ENCODE peak calls at places on chromosomes 6 and 20, in nine cellular contexts. L is AG04449; M is colonic mucosa; O is osteoblast; G is NCI-H446; D is lower lobe of right lung; F is cerebellar cortex; N is stimulated activated naive CD4-positive, alpha-beta T cell; I is BE2C. W is an unnamed sample.

GRCh38 chr6:139254196-139254595 is 37.6 kb downstream of the TXLNB start:
- DNase-seq in L (no peak), M (no peak), O (no peak), G (no peak), D (no peak), F (no peak), N (no peak), I (no peak), W (no peak)

GRCh38 chr6:53066059-53066406 is 829 bp downstream of the FBXO9 start:
- DNase-seq in L (no peak), M (peak), O (peak), G (no peak), D (peak), F (peak), N (peak), I (peak), W (no peak)

GRCh38 chr6:157283900-157284737 is 39.2 kb downstream of the TMEM242 start:
- DNase-seq in L (no peak), M (no peak), O (peak), G (no peak), D (no peak), F (no peak), N (no peak), I (no peak), W (no peak)

GRCh38 chr6:111552241-111552744 is 53.4 kb downstream of the TRAF3IP2 start:
- DNase-seq in L (peak), M (peak), O (peak), G (peak), D (no peak), F (peak), N (no peak), I (peak), W (peak)

GRCh38 chr20:50886184-50886790 is 45.0 kb downstream of the ADNP start:
- DNase-seq in L (no peak), M (no peak), O (peak), G (no peak), D (no peak), F (no peak), N (no peak), I (no peak), W (no peak)

GRCh38 chr6:159720708-159721107 is 6.6 kb upstream of the WTAP start:
- DNase-seq in L (no peak), M (peak), O (no peak), G (no peak), D (no peak), F (peak), N (peak), I (no peak), W (peak)

GRCh38 chr6:14512246-14512645 is 394.7 kb downstream of the CD83 start:
- DNase-seq in L (no peak), M (no peak), O (no peak), G (no peak), D (no peak), F (no peak), N (no peak), I (no peak), W (no peak)

GRCh38 chr6:33375143-33375649 is 16.4 kb upstream of the KIFC1 start:
- DNase-seq in L (peak), M (peak), O (no peak), G (peak), D (peak), F (peak), N (no peak), I (no peak), W (no peak)

GRCh38 chr6:103507052-103507451 is 1352.7 kb downstream of the HACE1 start:
- DNase-seq in L (no peak), M (no peak), O (no peak), G (no peak), D (no peak), F (no peak), N (no peak), I (no peak), W (no peak)

GRCh38 chr6:26394289-26394688 is 7.8 kb upstream of the BTN3A1 start:
- DNase-seq in L (peak), M (peak), O (peak), G (peak), D (no peak), F (no peak), N (no peak), I (no peak), W (no peak)

GRCh38 chr6:107670792-107671199 is 153.3 kb downstream of the SCML4 start:
- DNase-seq in L (no peak), M (peak), O (no peak), G (no peak), D (peak), F (peak), N (no peak), I (peak), W (no peak)

GRCh38 chr20:17343631-17344447 is 117.0 kb downstream of the PCSK2 start:
- DNase-seq in L (no peak), M (no peak), O (peak), G (peak), D (no peak), F (no peak), N (no peak), I (no peak), W (no peak)

GRCh38 chr20:44730441-44730840 is 15.2 kb upstream of the KCNK15 start:
- DNase-seq in L (peak), M (no peak), O (peak), G (peak), D (peak), F (no peak), N (no peak), I (no peak), W (no peak)

GRCh38 chr6:149026530-149026942 is 279.7 kb downstream of the UST start:
- DNase-seq in L (peak), M (peak), O (no peak), G (no peak), D (no peak), F (peak), N (no peak), I (peak), W (no peak)

GRCh38 chr20:58131111-58131510 is 97.3 kb downstream of the ANKRD60 start:
- DNase-seq in L (no peak), M (no peak), O (peak), G (no peak), D (no peak), F (peak), N (no peak), I (no peak), W (no peak)

GRCh38 chr20:9025643-9026042 is 43.2 kb upstream of the PLCB4 start:
- DNase-seq in L (peak), M (no peak), O (no peak), G (no peak), D (no peak), F (no peak), N (no peak), I (no peak), W (no peak)

GRCh38 chr6:37788259-37788658 is 31.3 kb upstream of the ZFAND3 start:
- DNase-seq in L (no peak), M (no peak), O (no peak), G (no peak), D (no peak), F (no peak), N (no peak), I (no peak), W (no peak)

GRCh38 chr6:107019047-107019446 is 9.0 kb upstream of the MTRES1 start:
- DNase-seq in L (no peak), M (no peak), O (no peak), G (no peak), D (no peak), F (no peak), N (no peak), I (no peak), W (no peak)

GRCh38 chr6:108113557-108114519 is 39.3 kb upstream of the OSTM1 start:
- DNase-seq in L (no peak), M (no peak), O (peak), G (no peak), D (peak), F (peak), N (no peak), I (peak), W (no peak)

GRCh38 chr6:37287519-37288157 is 29.7 kb upstream of the TMEM217 start:
- DNase-seq in L (no peak), M (no peak), O (peak), G (no peak), D (no peak), F (no peak), N (no peak), I (no peak), W (no peak)

W was measured in NCI-H2107.